ENCODE peak calls at places on chromosome 2, in five cellular contexts. V, Z, X, E and U are unnamed samples.

GRCh38 chr2:31208240-31208639 is 9.1 kb downstream of the CAPN14 start:
- DNase-seq in E (no peak), X (no peak), V (no peak), Z (no peak), U (no peak)

GRCh38 chr2:46674451-46674850 is 195.1 kb downstream of the TMEM247 start:
- DNase-seq in X (no peak), V (no peak), Z (peak; percentile 25), E (no peak), U (no peak)

GRCh38 chr2:241219030-241219382 is 30.5 kb downstream of the ANO7 start:
- DNase-seq in Z (no peak), E (no peak), V (no peak), X (no peak), U (no peak)

GRCh38 chr2:147382322-147382948 is 462.4 kb upstream of the ACVR2A start:
- DNase-seq in E (no peak), V (no peak), X (no peak), Z (no peak), U (no peak)

GRCh38 chr2:23410596-23410995 is 25.6 kb downstream of the KLHL29 start:
- DNase-seq in E (no peak), Z (no peak), X (no peak), V (no peak), U (no peak)

GRCh38 chr2:142601794-142602193 is 275.7 kb upstream of the KYNU start:
- DNase-seq in Z (no peak), X (no peak), E (no peak), V (no peak), U (no peak)

GRCh38 chr2:101546376-101547058 is 71.6 kb upstream of the RFX8 start:
- DNase-seq in E (peak; percentile 76), Z (peak; percentile 61), X (no peak), V (no peak), U (no peak)

GRCh38 chr2:232960862-232961261 is 52.2 kb downstream of the NGEF start:
- DNase-seq in E (no peak), V (no peak), Z (no peak), X (no peak), U (no peak)

GRCh38 chr2:148338544-148338943 is 306.0 kb upstream of the EPC2 start:
- DNase-seq in X (no peak), V (no peak), Z (peak; percentile 85), E (peak; percentile 63), U (no peak)

GRCh38 chr2:154686162-154686561 is 12.3 kb upstream of the KCNJ3 start:
- DNase-seq in E (no peak), Z (no peak), X (no peak), V (no peak), U (no peak)

GRCh38 chr2:182432051-182432450 is 5.2 kb upstream of the PDE1A start:
- DNase-seq in Z (no peak), V (no peak), E (peak; percentile 53), X (no peak), U (no peak)

GRCh38 chr2:214069254-214069653 is 341.6 kb upstream of the VWC2L start:
- DNase-seq in E (peak; percentile 95), Z (peak; percentile 91), V (no peak), X (no peak), U (no peak)

GRCh38 chr2:47819834-47820233 is 36.9 kb downstream of the MSH6 start:
- DNase-seq in V (no peak), X (no peak), E (no peak), Z (peak; percentile 29), U (no peak)

GRCh38 chr2:177342736-177343135 is 49.8 kb upstream of the AGPS start:
- DNase-seq in Z (no peak), E (no peak), X (no peak), V (no peak), U (no peak)

GRCh38 chr2:121810959-121811853 is 55.8 kb downstream of the TSN start:
- DNase-seq in E (peak; percentile 45), V (peak; percentile 58), Z (peak; percentile 81), X (no peak), U (peak; percentile 44)

GRCh38 chr2:151344906-151345305 is 12.5 kb upstream of the TNFAIP6 start:
- DNase-seq in X (no peak), Z (no peak), V (no peak), E (no peak), U (no peak)

GRCh38 chr2:191917967-191918651 is 71.2 kb upstream of the CAVIN2 start:
- DNase-seq in E (no peak), Z (no peak), X (no peak), V (no peak), U (no peak)

GRCh38 chr2:17791121-17791902 is 24.9 kb upstream of the MSGN1 start:
- DNase-seq in E (peak; percentile 81), Z (peak; percentile 69), V (no peak), X (no peak), U (no peak)

GRCh38 chr2:112839407-112840067 is 3.0 kb upstream of the IL1B start:
- DNase-seq in E (no peak), Z (peak; percentile 89), X (no peak), V (no peak), U (no peak)

GRCh38 chr2:45681675-45682074 is 30.2 kb downstream of the PRKCE start:
- DNase-seq in X (no peak), E (peak; percentile 93), Z (peak; percentile 89), V (no peak), U (no peak)

GRCh38 chr2:216516730-216517350 is 18.2 kb downstream of the RPL37A start:
- DNase-seq in Z (peak; percentile 72), V (no peak), X (no peak), E (no peak), U (no peak)

GRCh38 chr2:68594674-68595492 is 48.5 kb upstream of the PROKR1 start:
- DNase-seq in Z (peak; percentile 68), X (peak; percentile 25), E (peak; percentile 16), V (peak; percentile 37), U (peak; percentile 55)

GRCh38 chr2:32377928-32378327 is 21.1 kb downstream of the BIRC6 start:
- DNase-seq in V (no peak), Z (peak; percentile 12), X (no peak), E (no peak), U (no peak)

GRCh38 chr2:66432801-66433694 is 1.9 kb upstream of the MEIS1 start:
- DNase-seq in E (peak; percentile 98), X (no peak), Z (peak; percentile 97), V (peak; percentile 89), U (peak; percentile 68)

GRCh38 chr2:45072862-45073237 is 63.6 kb upstream of the SIX2 start:
- DNase-seq in V (no peak), Z (no peak), E (no peak), X (no peak), U (no peak)

GRCh38 chr2:149733936-149734685 is 146.5 kb upstream of the MMADHC start:
- DNase-seq in E (peak; percentile 87), X (no peak), Z (peak; percentile 65), V (peak; percentile 8), U (no peak)

GRCh38 chr2:29317077-29317517 is 201.9 kb downstream of the CLIP4 start:
- DNase-seq in X (no peak), E (peak; percentile 94), V (no peak), Z (peak; percentile 85), U (no peak)

GRCh38 chr2:142786922-142787702 is 90.4 kb upstream of the KYNU start:
- DNase-seq in V (no peak), Z (no peak), X (no peak), E (no peak), U (no peak)

GRCh38 chr2:222751821-222752719 is 80.6 kb downstream of the MOGAT1 start:
- DNase-seq in E (no peak), X (no peak), V (no peak), Z (no peak), U (no peak)

GRCh38 chr2:197869030-197869429 is 64.6 kb downstream of the PLCL1 start:
- DNase-seq in E (no peak), X (no peak), V (no peak), Z (no peak), U (no peak)

GRCh38 chr2:110818767-110819481 is 86.6 kb downstream of the ACOXL start:
- DNase-seq in Z (peak; percentile 5), V (no peak), E (no peak), X (no peak), U (no peak)
- TF ChIP-seq CTCF in Z (peak; percentile 20), V (peak; percentile 18), E (no peak), X (no peak), U (no peak)

GRCh38 chr2:167844714-167845530 is 402.5 kb downstream of the STK39 start:
- DNase-seq in V (peak; percentile 16), X (no peak), Z (no peak), E (no peak), U (no peak)
- TF ChIP-seq CTCF in V (no peak), X (no peak), Z (no peak), E (no peak), U (no peak)

GRCh38 chr2:19667085-19667484 is 234.7 kb downstream of the TTC32 start:
- DNase-seq in E (peak; percentile 50), X (no peak), Z (peak; percentile 72), V (no peak), U (no peak)
- TF ChIP-seq CTCF in E (peak; percentile 15), X (no peak), Z (peak; percentile 29), V (no peak), U (no peak)

GRCh38 chr2:157093666-157094065 is 163.8 kb upstream of the GALNT5 start:
- DNase-seq in E (no peak), Z (no peak), X (no peak), V (no peak), U (no peak)
- TF ChIP-seq CTCF in E (no peak), Z (no peak), X (no peak), V (no peak), U (no peak)

GRCh38 chr2:27955762-27956161 is 65.2 kb downstream of the BABAM2 start:
- DNase-seq in X (no peak), V (no peak), E (peak; percentile 47), Z (peak; percentile 65), U (no peak)

GRCh38 chr2:27956895-27957294 is 66.4 kb downstream of the BABAM2 start:
- DNase-seq in V (no peak), X (no peak), E (peak; percentile 65), Z (peak; percentile 92), U (no peak)

GRCh38 chr2:27953077-27953476 is 62.5 kb downstream of the BABAM2 start:
- DNase-seq in E (no peak), V (no peak), X (no peak), Z (no peak), U (no peak)

GRCh38 chr2:27954261-27954673 is 63.7 kb downstream of the BABAM2 start:
- DNase-seq in Z (peak; percentile 61), V (no peak), X (no peak), E (peak; percentile 69), U (no peak)

GRCh38 chr2:27954771-27955384 is 64.3 kb downstream of the BABAM2 start:
- DNase-seq in Z (peak; percentile 99), X (no peak), E (peak; percentile 100), V (no peak), U (peak; percentile 18)
- TF ChIP-seq CTCF in Z (peak; percentile 13), X (no peak), E (peak; percentile 35), V (no peak), U (no peak)

GRCh38 chr2:12856934-12857660 is 140.4 kb downstream of the TRIB2 start:
- DNase-seq in Z (peak; percentile 90), X (peak; percentile 9), E (peak; percentile 95), V (no peak), U (no peak)

GRCh38 chr2:12855508-12855907 is 138.8 kb downstream of the TRIB2 start:
- DNase-seq in Z (no peak), V (no peak), X (no peak), E (peak; percentile 65), U (no peak)

GRCh38 chr2:12858786-12859185 is 142.1 kb downstream of the TRIB2 start:
- DNase-seq in V (no peak), X (no peak), Z (no peak), E (peak; percentile 18), U (no peak)

GRCh38 chr2:12861344-12861942 is 144.7 kb downstream of the TRIB2 start:
- DNase-seq in X (no peak), E (peak; percentile 63), Z (peak; percentile 87), V (no peak), U (no peak)

GRCh38 chr2:12857891-12858290 is 141.2 kb downstream of the TRIB2 start:
- DNase-seq in E (no peak), Z (peak; percentile 5), V (no peak), X (no peak), U (no peak)
- TF ChIP-seq CTCF in E (no peak), Z (no peak), V (no peak), X (no peak), U (no peak)